ENCODE peak calls at places on chromosomes 4 and X, in six cellular contexts. Y is SK-N-SH, Z is HCT116, S is cardiac muscle cell, H is aorta, G is small intestine. V is an unnamed sample.

GRCh38 chrX:129403974-129404669 is 119.2 kb downstream of the SMARCA1 start:
- DNase-seq in Y (no peak), Z (no peak), S (no peak), H (no peak), G (no peak), V (no peak)

GRCh38 chr4:8765631-8766590 is 105.7 kb downstream of the HMX1 start:
- DNase-seq in Y (no peak), Z (no peak), S (no peak), H (peak), G (no peak), V (no peak)

GRCh38 chr4:21012851-21013331 is 312.6 kb downstream of the PACRGL start:
- DNase-seq in Y (no peak), Z (no peak), S (no peak), H (no peak), G (no peak), V (no peak)

GRCh38 chr4:159024266-159024665 is 78.6 kb upstream of the RAPGEF2 start:
- DNase-seq in Y (no peak), Z (no peak), S (no peak), H (no peak), G (no peak), V (no peak)

GRCh38 chr4:69858683-69859082 is 1.3 kb downstream of the SULT1E1 start:
- DNase-seq in Y (no peak), Z (no peak), S (no peak), H (no peak), G (peak), V (no peak)

GRCh38 chrX:1221296-1221845 is 8.9 kb upstream of the CRLF2 start:
- DNase-seq in Y (no peak), Z (no peak), S (no peak), H (no peak), G (no peak), V (no peak)

GRCh38 chrX:101986571-101986970 is 54.7 kb upstream of the ZMAT1 start:
- DNase-seq in Y (no peak), Z (no peak), S (no peak), H (no peak), G (no peak), V (no peak)

GRCh38 chrX:150363561-150364346 is 637 bp downstream of the MAMLD1 start:
- DNase-seq in Y (peak), Z (no peak), S (peak), H (peak), G (no peak), V (no peak)

GRCh38 chrX:154002215-154002719 is 17.4 kb downstream of the IRAK1 start:
- DNase-seq in Y (no peak), Z (no peak), S (no peak), H (peak), G (no peak), V (no peak)

GRCh38 chr4:55635760-55636621 is at the start of gene NMU:
- DNase-seq in Y (peak), Z (peak), S (peak), H (peak), G (peak), V (no peak)

GRCh38 chr4:185524888-185525863 is 10.1 kb downstream of the PDLIM3 start:
- DNase-seq in Y (no peak), Z (no peak), S (no peak), H (no peak), G (no peak), V (no peak)

GRCh38 chrX:56764975-56765791 is 36.1 kb downstream of the NBDY start:
- DNase-seq in Y (no peak), Z (no peak), S (no peak), H (no peak), G (no peak), V (no peak)

GRCh38 chr4:156830356-156830755 is 141.2 kb downstream of the PDGFC start:
- DNase-seq in Y (no peak), Z (no peak), S (no peak), H (no peak), G (no peak), V (no peak)

DNA sequence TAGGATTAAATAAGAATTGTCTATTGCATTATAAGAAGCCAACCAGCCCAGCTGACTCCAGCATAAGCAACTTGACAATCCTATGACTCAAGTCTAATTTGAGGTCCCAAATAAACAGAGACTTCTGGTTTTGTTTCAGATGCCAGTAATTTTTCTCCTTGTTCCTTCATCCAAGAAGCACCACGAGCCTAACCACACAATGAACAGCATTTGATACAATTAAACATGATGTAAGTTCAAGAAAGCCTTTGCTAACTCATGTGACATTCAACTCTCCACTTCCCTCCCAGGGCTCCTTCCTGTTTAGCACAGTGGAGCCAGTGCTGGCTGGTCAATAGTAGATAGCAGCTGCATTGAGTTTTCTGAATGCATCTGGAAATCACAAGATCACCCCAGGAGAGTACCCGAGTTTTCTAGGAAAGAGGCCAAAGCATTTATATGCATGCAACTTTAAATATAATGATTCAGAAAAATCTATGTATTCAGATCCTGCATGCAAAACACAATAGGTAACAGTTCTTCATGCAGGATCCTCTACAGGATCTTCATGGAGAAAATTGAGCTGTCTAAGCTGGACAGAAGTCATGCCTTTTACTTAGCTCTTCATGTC is 206.3 kb downstream of the ARHGAP24 start:
- DNase-seq in Y (no peak), Z (no peak), S (no peak), H (peak), G (peak), V (no peak)
- H3K27ac ChIP-seq in Y (no peak), Z (no peak), S (no peak), H (no peak), G (no peak), V (no peak)

GRCh38 chrX:143634373-143634685 is 1.6 kb downstream of the SLITRK4 start:
- DNase-seq in Y (no peak), Z (no peak), S (no peak), H (no peak), G (no peak), V (no peak)
- H3K4me3 ChIP-seq in Y (no peak), Z (no peak), S (peak), H (peak), G (peak), V (no peak)

GRCh38 chrX:155069414-155069813 is 1.5 kb downstream of the CMC4 start:
- DNase-seq in Y (no peak), Z (no peak), S (no peak), H (no peak), G (no peak), V (no peak)
- H3K27ac ChIP-seq in Y (no peak), Z (no peak), S (no peak), H (no peak), G (no peak), V (no peak)

DNA sequence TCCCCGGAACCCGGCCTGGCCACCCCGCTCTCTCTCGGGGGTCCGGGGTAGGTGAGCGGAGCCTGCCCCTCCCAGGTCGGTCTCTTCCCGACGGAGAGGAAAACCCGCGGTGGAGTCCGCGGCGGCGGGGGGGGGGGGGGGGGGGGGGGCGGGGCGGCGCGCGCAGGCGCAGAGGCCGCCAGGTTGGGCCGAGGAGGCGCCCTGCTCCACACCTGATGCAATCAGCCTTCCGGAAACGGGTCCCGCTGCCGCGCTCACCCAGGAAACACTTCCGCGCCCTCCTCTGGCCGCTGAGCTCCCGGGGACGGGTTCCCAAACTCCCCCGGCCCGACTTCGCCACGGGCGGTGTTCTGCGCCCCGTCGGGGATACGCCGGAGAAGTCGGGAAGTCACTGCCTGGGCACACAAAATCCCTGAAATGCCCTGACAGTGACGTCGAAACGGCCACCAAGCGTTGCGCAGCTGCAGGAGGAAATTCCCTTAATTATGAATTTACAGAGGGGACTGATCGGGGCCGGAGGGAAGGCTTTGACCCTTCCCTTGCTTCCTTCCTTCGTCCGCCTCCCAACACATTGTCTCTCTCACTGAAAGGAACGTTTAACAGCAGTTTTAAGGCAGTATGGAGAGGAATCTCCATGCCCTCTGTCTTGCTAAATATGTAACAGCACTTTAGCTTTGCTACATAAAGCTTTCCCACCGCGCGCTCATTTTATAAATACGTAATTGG is 2.1 kb upstream of the APBB2 start:
- DNase-seq in Y (peak), Z (peak), S (peak), H (peak), G (peak), V (peak)
- H3K4me3 ChIP-seq in Y (peak), Z (peak), S (peak), H (peak), G (peak), V (peak)

GRCh38 chr4:127782275-127783025 is at the start of gene HSPA4L:
- DNase-seq in Y (no peak), Z (peak), S (peak), H (peak), G (peak), V (no peak)

GRCh38 chr4:127781303-127782024 is 658 bp upstream of the HSPA4L start:
- DNase-seq in Y (peak), Z (no peak), S (peak), H (peak), G (peak), V (no peak)

GRCh38 chr4:127780598-127780997 is 1.5 kb upstream of the HSPA4L start:
- DNase-seq in Y (no peak), Z (no peak), S (no peak), H (no peak), G (no peak), V (no peak)

GRCh38 chr4:127783026-127783769 is 1.1 kb downstream of the HSPA4L start:
- DNase-seq in Y (peak), Z (peak), S (peak), H (peak), G (peak), V (no peak)

DNA sequence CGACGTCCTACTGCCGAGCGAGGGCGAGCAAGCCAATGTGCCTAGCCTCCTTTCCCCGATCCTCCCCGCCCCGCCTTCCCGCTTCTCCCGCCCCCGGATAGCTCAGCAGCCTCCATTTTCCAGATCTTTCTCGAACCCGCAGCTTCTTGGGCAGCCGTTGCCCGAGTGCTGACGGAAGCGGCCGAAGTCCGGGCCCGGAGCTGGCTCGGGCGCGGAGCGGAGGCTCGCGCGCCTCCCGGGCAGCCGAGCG is 172 bp upstream of the HSPA4L start:
- DNase-seq in Y (peak), Z (peak), S (no peak), H (peak), G (peak), V (peak)
- H3K27ac ChIP-seq in Y (peak), Z (peak), S (no peak), H (peak), G (no peak), V (no peak)